ENCODE peak calls at places on chromosomes 5 and 9, in ten cellular contexts. D is neuronal stem cell; J is CD8-positive, alpha-beta memory T cell; Q is psoas muscle; Y is BJ; L is sigmoid colon; H is small intestine; I is LNCaP clone FGC; W is K562; C is choroid plexus epithelial cell. G is an unnamed sample.

GRCh38 chr9:137945581-137945980 is 68.0 kb downstream of the CACNA1B start:
- DNase-seq in D (no peak), J (no peak), Q (no peak), Y (no peak), L (no peak), H (no peak), I (no peak), W (no peak), C (peak), G (no peak)

GRCh38 chr5:175378444-175379028 is 65.4 kb downstream of the DRD1 start:
- DNase-seq in D (no peak), J (no peak), Q (no peak), Y (no peak), L (no peak), H (no peak), I (peak), W (no peak), C (no peak), G (peak)

GRCh38 chr5:62424763-62425162 is 12.2 kb downstream of the IPO11 start:
- DNase-seq in D (no peak), J (no peak), Q (no peak), Y (no peak), L (no peak), H (no peak), I (no peak), W (no peak), C (no peak), G (no peak)

GRCh38 chr9:116078640-116079039 is 75.0 kb upstream of the PAPPA start:
- DNase-seq in D (no peak), J (no peak), Q (no peak), Y (no peak), L (no peak), H (no peak), I (no peak), W (no peak), C (no peak), G (no peak)

GRCh38 chr5:145068696-145069095 is 766.4 kb downstream of the PRELID2 start:
- DNase-seq in D (no peak), J (no peak), Q (no peak), Y (no peak), L (no peak), H (no peak), I (no peak), W (no peak), C (no peak), G (no peak)

GRCh38 chr9:114011313-114011712 is 66.8 kb downstream of the AMBP start:
- DNase-seq in D (no peak), J (no peak), Q (no peak), Y (no peak), L (no peak), H (no peak), I (no peak), W (no peak), C (no peak), G (no peak)

GRCh38 chr5:170362102-170362501 is 27.1 kb downstream of the KCNMB1 start:
- DNase-seq in D (no peak), J (no peak), Q (no peak), Y (no peak), L (peak), H (no peak), I (no peak), W (no peak), C (no peak), G (no peak)

GRCh38 chr5:173762930-173763329 is 125.2 kb upstream of the CPEB4 start:
- DNase-seq in D (no peak), J (no peak), Q (no peak), Y (no peak), L (no peak), H (peak), I (no peak), W (no peak), C (no peak), G (no peak)

GRCh38 chr9:137454145-137454505 is 5.0 kb downstream of the NSMF start:
- DNase-seq in D (peak), J (no peak), Q (peak), Y (no peak), L (peak), H (peak), I (no peak), W (peak), C (peak), G (peak)

GRCh38 chr5:19406576-19407365 is 581.2 kb downstream of the CDH18 start:
- DNase-seq in D (no peak), J (no peak), Q (no peak), Y (no peak), L (no peak), H (no peak), I (no peak), W (no peak), C (no peak), G (no peak)

GRCh38 chr5:111337688-111338087 is 113.5 kb downstream of the CAMK4 start:
- DNase-seq in D (no peak), J (no peak), Q (no peak), Y (no peak), L (no peak), H (no peak), I (no peak), W (no peak), C (no peak), G (no peak)

GRCh38 chr5:143311955-143312354 is 91.5 kb downstream of the NR3C1 start:
- DNase-seq in D (no peak), J (no peak), Q (no peak), Y (peak), L (no peak), H (no peak), I (no peak), W (no peak), C (peak), G (no peak)

GRCh38 chr5:170366276-170366675 is 22.9 kb downstream of the KCNMB1 start:
- DNase-seq in D (no peak), J (no peak), Q (no peak), Y (no peak), L (no peak), H (no peak), I (no peak), W (no peak), C (no peak), G (no peak)

GRCh38 chr5:132480546-132481242 is 9.9 kb downstream of the IRF1 start:
- DNase-seq in D (no peak), J (peak), Q (no peak), Y (no peak), L (peak), H (no peak), I (no peak), W (no peak), C (no peak), G (no peak)

GRCh38 chr9:126699401-126699851 is 85.7 kb downstream of the LMX1B start:
- DNase-seq in D (no peak), J (no peak), Q (no peak), Y (no peak), L (peak), H (no peak), I (no peak), W (no peak), C (no peak), G (no peak)

GRCh38 chr9:618478-618877 is 223.0 kb upstream of the DMRT1 start:
- DNase-seq in D (no peak), J (no peak), Q (no peak), Y (no peak), L (no peak), H (no peak), I (no peak), W (no peak), C (peak), G (peak)

GRCh38 chr5:119386945-119387344 is 31.1 kb downstream of the TNFAIP8 start:
- DNase-seq in D (no peak), J (no peak), Q (no peak), Y (no peak), L (no peak), H (peak), I (no peak), W (peak), C (peak), G (peak)

GRCh38 chr5:76547242-76547890 is 75.8 kb downstream of the F2RL2 start:
- DNase-seq in D (no peak), J (peak), Q (no peak), Y (no peak), L (no peak), H (peak), I (peak), W (no peak), C (no peak), G (peak)

GRCh38 chr5:134092875-134093274 is 21.6 kb upstream of the TCF7 start:
- DNase-seq in D (no peak), J (no peak), Q (no peak), Y (no peak), L (no peak), H (peak), I (peak), W (no peak), C (no peak), G (peak)

GRCh38 chr5:24850911-24851310 is 206.1 kb upstream of the CDH10 start:
- DNase-seq in D (no peak), J (no peak), Q (no peak), Y (no peak), L (no peak), H (no peak), I (no peak), W (no peak), C (no peak), G (no peak)

GRCh38 chr5:134175874-134176522 is 752 bp downstream of the SKP1 start:
- DNase-seq in D (no peak), J (no peak), Q (no peak), Y (no peak), L (peak), H (peak), I (no peak), W (no peak), C (peak), G (peak)

GRCh38 chr5:9421823-9422354 is 124.0 kb downstream of the SEMA5A start:
- DNase-seq in D (no peak), J (no peak), Q (no peak), Y (no peak), L (no peak), H (no peak), I (peak), W (no peak), C (peak), G (no peak)

GRCh38 chr9:21392270-21392669 is 7.1 kb upstream of the IFNA2 start:
- DNase-seq in D (no peak), J (no peak), Q (no peak), Y (no peak), L (no peak), H (peak), I (peak), W (no peak), C (peak), G (no peak)

GRCh38 chr5:168468836-168469235 is 17.4 kb upstream of the RARS1 start:
- DNase-seq in D (no peak), J (no peak), Q (no peak), Y (peak), L (no peak), H (no peak), I (no peak), W (no peak), C (peak), G (peak)

GRCh38 chr9:86885232-86885631 is 62.1 kb downstream of the GAS1 start:
- DNase-seq in D (no peak), J (no peak), Q (no peak), Y (no peak), L (no peak), H (no peak), I (no peak), W (no peak), C (no peak), G (no peak)

GRCh38 chr5:17951392-17952169 is 317.3 kb downstream of the TAF11L14 start:
- DNase-seq in D (peak), J (no peak), Q (no peak), Y (no peak), L (no peak), H (no peak), I (peak), W (no peak), C (no peak), G (no peak)

GRCh38 chr5:174140452-174140851 is 94.9 kb downstream of the NSG2 start:
- DNase-seq in D (no peak), J (no peak), Q (no peak), Y (no peak), L (no peak), H (no peak), I (no peak), W (no peak), C (no peak), G (no peak)

GRCh38 chr9:109766351-109766750 is 13.6 kb upstream of the PALM2AKAP2 start:
- DNase-seq in D (no peak), J (no peak), Q (no peak), Y (peak), L (no peak), H (no peak), I (no peak), W (no peak), C (peak), G (peak)

GRCh38 chr9:127033784-127034183 is 88.7 kb downstream of the ANGPTL2 start:
- DNase-seq in D (no peak), J (no peak), Q (no peak), Y (no peak), L (no peak), H (no peak), I (no peak), W (no peak), C (peak), G (peak)

GRCh38 chr5:132905938-132906337 is 32.5 kb downstream of the LEAP2 start:
- DNase-seq in D (no peak), J (no peak), Q (no peak), Y (no peak), L (no peak), H (no peak), I (peak), W (no peak), C (peak), G (no peak)

GRCh38 chr5:164119806-164120440 is 614.5 kb downstream of the MAT2B start:
- DNase-seq in D (no peak), J (no peak), Q (no peak), Y (no peak), L (no peak), H (no peak), I (peak), W (no peak), C (peak), G (peak)

GRCh38 chr5:65802820-65803219 is 80.8 kb downstream of the NLN start:
- DNase-seq in D (no peak), J (no peak), Q (no peak), Y (no peak), L (no peak), H (no peak), I (no peak), W (no peak), C (no peak), G (no peak)

DNA sequence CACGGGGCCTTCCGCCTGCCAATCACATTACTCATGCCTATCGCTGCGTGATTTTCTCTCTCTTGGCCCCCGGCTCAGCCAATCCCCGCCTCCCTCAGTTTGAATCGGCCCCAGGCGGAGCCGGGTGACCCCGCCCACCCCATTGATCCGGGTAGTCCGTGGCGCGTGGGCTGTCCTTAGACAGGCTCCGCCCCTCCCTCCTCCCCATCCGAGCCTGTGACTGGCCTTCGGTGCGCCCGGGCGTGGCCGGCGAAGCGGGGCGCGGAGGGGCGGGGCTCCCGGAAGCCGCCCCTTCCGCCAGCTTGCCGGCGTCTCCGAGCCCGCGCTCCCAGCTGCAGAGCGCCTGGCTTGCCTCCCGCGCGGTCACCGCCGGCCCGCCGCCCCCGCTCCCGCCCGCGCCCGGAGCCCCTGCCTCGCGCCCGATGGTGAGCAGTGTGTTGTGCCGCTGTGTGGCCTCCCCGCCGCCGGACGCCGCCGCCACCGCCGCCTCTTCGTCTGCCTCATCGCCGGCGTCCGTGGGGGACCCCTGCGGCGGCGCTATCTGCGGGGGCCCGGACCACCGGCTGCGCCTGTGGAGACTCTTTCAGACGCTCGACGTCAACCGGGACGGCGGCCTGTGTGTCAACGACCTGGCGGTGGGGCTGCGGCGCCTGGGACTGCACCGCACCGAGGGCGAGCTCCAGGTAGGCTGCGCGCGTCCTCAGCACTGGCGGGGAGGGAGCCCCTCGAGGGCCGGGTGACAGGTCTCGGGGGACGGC is at the start of gene SLC25A25:
- DNase-seq in D (peak), J (peak), Q (peak), Y (peak), L (peak), H (peak), I (peak), W (peak), C (peak), G (peak)
- H3K4me3 ChIP-seq in D (peak), J (peak), Q (peak), Y (peak), L (peak), H (peak), I (peak), W (peak), C (peak), G (peak)

GRCh38 chr5:83000448-83000847 is 76.7 kb downstream of the TMEM167A start:
- DNase-seq in D (no peak), J (no peak), Q (no peak), Y (no peak), L (no peak), H (no peak), I (no peak), W (no peak), C (no peak), G (peak)

GRCh38 chr5:83000922-83001321 is 76.3 kb downstream of the TMEM167A start:
- DNase-seq in D (no peak), J (no peak), Q (no peak), Y (no peak), L (no peak), H (peak), I (no peak), W (no peak), C (no peak), G (no peak)

GRCh38 chr5:83003791-83004190 is 73.4 kb downstream of the TMEM167A start:
- DNase-seq in D (no peak), J (no peak), Q (no peak), Y (no peak), L (no peak), H (no peak), I (no peak), W (no peak), C (no peak), G (no peak)

GRCh38 chr5:83006683-83007283 is 70.4 kb downstream of the TMEM167A start:
- DNase-seq in D (no peak), J (no peak), Q (no peak), Y (no peak), L (no peak), H (no peak), I (no peak), W (no peak), C (no peak), G (no peak)

DNA sequence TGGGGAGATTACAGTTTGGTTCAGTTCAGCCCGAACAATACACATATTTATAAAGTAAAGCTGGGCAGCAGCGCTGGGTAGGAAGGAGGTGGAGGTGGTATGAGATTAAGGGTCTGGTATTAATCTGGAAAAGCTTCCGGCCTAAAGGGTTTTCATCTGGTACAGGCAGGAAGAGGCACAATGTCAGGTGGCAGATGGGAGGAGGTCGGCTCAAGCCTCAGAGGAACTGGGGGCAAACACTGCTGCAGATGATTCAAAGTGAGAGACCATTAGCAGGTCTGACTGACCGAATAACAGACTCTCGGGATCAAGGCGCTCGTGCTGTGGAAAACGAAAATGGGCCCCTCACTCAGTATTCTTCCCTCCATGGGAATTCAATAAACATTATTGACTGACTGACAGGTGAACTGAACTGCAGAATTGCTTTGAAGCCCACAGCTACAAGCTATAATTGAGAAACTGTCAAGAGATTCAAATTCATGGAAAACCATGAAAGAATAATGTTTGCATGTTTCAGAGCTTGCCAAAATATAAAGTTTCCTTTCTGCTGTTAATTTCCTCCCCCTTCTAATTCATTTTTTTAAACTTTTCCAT is 75.3 kb downstream of the TMEM167A start:
- DNase-seq in D (no peak), J (no peak), Q (no peak), Y (no peak), L (no peak), H (no peak), I (no peak), W (no peak), C (no peak), G (no peak)
- H3K4me3 ChIP-seq in D (no peak), J (no peak), Q (no peak), Y (no peak), L (no peak), H (no peak), I (no peak), W (no peak), C (no peak), G (no peak)

GRCh38 chr5:5021436-5021835 is 118.7 kb upstream of the ADAMTS16 start:
- DNase-seq in D (no peak), J (no peak), Q (no peak), Y (no peak), L (no peak), H (no peak), I (no peak), W (no peak), C (no peak), G (no peak)

GRCh38 chr5:5031665-5032064 is 108.5 kb upstream of the ADAMTS16 start:
- DNase-seq in D (no peak), J (no peak), Q (no peak), Y (no peak), L (no peak), H (no peak), I (no peak), W (no peak), C (no peak), G (no peak)

GRCh38 chr5:5026407-5026780 is 113.7 kb upstream of the ADAMTS16 start:
- DNase-seq in D (no peak), J (no peak), Q (no peak), Y (no peak), L (no peak), H (no peak), I (no peak), W (no peak), C (no peak), G (no peak)

GRCh38 chr5:5025098-5025773 is 114.9 kb upstream of the ADAMTS16 start:
- DNase-seq in D (no peak), J (no peak), Q (no peak), Y (no peak), L (no peak), H (no peak), I (no peak), W (no peak), C (no peak), G (no peak)

GRCh38 chr5:5025774-5026406 is 114.2 kb upstream of the ADAMTS16 start:
- DNase-seq in D (no peak), J (no peak), Q (no peak), Y (no peak), L (no peak), H (no peak), I (peak), W (no peak), C (no peak), G (peak)
- H3K4me3 ChIP-seq in D (no peak), J (peak), Q (peak), Y (no peak), L (no peak), H (no peak), I (peak), W (peak), C (no peak), G (no peak)

GRCh38 chr5:179553006-179553405 is 2.7 kb downstream of the RUFY1 start:
- DNase-seq in D (no peak), J (no peak), Q (no peak), Y (no peak), L (no peak), H (no peak), I (no peak), W (no peak), C (no peak), G (no peak)
- H3K4me3 ChIP-seq in D (no peak), J (no peak), Q (no peak), Y (no peak), L (no peak), H (no peak), I (no peak), W (no peak), C (no peak), G (no peak)

GRCh38 chr5:55853271-55853670 is 2.1 kb downstream of the IL31RA start:
- DNase-seq in D (no peak), J (no peak), Q (no peak), Y (no peak), L (no peak), H (no peak), I (no peak), W (no peak), C (peak), G (no peak)
- H3K4me3 ChIP-seq in D (no peak), J (no peak), Q (no peak), Y (no peak), L (no peak), H (no peak), I (no peak), W (no peak), C (no peak), G (no peak)

DNA sequence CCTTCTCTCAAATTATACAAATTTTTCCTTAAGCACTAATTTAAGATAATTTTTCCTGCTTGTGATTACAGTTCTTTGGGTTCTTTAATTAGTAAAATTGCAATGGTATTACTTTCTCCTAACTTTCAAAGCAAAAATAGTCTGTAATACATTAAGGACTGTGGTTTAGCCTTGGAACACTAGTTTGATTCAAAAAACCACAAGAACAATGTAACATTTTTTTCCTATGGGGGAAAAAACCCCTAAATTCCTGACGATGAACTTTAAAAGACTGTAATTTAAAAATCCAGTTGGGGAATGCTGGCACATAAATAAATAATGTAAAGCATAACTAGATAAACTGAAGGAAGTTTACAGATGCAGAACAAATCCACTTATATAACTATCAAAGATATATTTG is 65.3 kb downstream of the CDC14B start:
- DNase-seq in D (no peak), J (no peak), Q (no peak), Y (no peak), L (no peak), H (no peak), I (no peak), W (no peak), C (peak), G (peak)
- H3K4me3 ChIP-seq in D (no peak), J (no peak), Q (no peak), Y (no peak), L (no peak), H (no peak), I (no peak), W (no peak), C (no peak), G (no peak)

GRCh38 chr5:154351566-154351965 is 94.2 kb upstream of the SAP30L start:
- DNase-seq in D (no peak), J (no peak), Q (no peak), Y (no peak), L (no peak), H (no peak), I (no peak), W (no peak), C (no peak), G (no peak)
- H3K4me3 ChIP-seq in D (no peak), J (no peak), Q (no peak), Y (no peak), L (no peak), H (no peak), I (no peak), W (no peak), C (no peak), G (no peak)